ENCODE peak calls at places on chromosomes 16 and 17, in nine cellular contexts. Y is A549, Q is K562, N is GM12878, E is endothelial cell of umbilical vein, S is H1, O is HepG2, G is HCT116, Z is SK-N-SH. D is an unnamed sample.

GRCh38 chr17:35244345-35245195 is 1.7 kb downstream of the SLFN5 start:
- DNase-seq in Y (peak; percentile 54), Q (peak; percentile 38), N (no peak), E (peak; percentile 70), S (no peak), O (peak; percentile 6), G (peak; percentile 33), Z (peak; percentile 14), D (peak; percentile 89)

GRCh38 chr16:64440421-64440831 is 681.4 kb downstream of the CDH11 start:
- DNase-seq in Y (peak; percentile 32), Q (no peak), N (no peak), E (peak; percentile 50), S (no peak), O (peak; percentile 9), G (no peak), Z (no peak), D (no peak)

GRCh38 chr17:72063262-72063661 is 57.6 kb upstream of the SOX9 start:
- DNase-seq in Y (no peak), Q (no peak), N (no peak), E (no peak), S (no peak), O (no peak), G (no peak), Z (no peak), D (no peak)

GRCh38 chr16:27318399-27319256 is 4.9 kb downstream of the IL4R start:
- DNase-seq in Y (no peak), Q (no peak), N (no peak), E (no peak), S (no peak), O (no peak), G (no peak), Z (no peak), D (peak; percentile 91)

GRCh38 chr17:50345443-50346312 is at the start of gene XYLT2:
- DNase-seq in Y (peak; percentile 85), Q (peak; percentile 91), N (no peak), E (peak; percentile 72), S (no peak), O (peak; percentile 67), G (peak; percentile 57), Z (peak; percentile 100), D (peak; percentile 90)

GRCh38 chr17:50501054-50501453 is 7.2 kb upstream of the MYCBPAP start:
- DNase-seq in Y (peak; percentile 54), Q (peak; percentile 49), N (no peak), E (peak; percentile 42), S (no peak), O (peak; percentile 73), G (peak; percentile 50), Z (peak; percentile 55), D (peak; percentile 36)

GRCh38 chr17:31528291-31528874 is 136.9 kb downstream of the RAB11FIP4 start:
- DNase-seq in Y (no peak), Q (no peak), N (no peak), E (no peak), S (no peak), O (no peak), G (no peak), Z (no peak), D (no peak)

GRCh38 chr16:54938351-54939346 is 8.0 kb downstream of the IRX5 start:
- DNase-seq in Y (no peak), Q (no peak), N (no peak), E (peak; percentile 44), S (no peak), O (no peak), G (no peak), Z (no peak), D (no peak)

GRCh38 chr16:84950906-84951305 is 60.4 kb downstream of the ZDHHC7 start:
- DNase-seq in Y (peak; percentile 66), Q (peak; percentile 62), N (no peak), E (no peak), S (no peak), O (peak; percentile 69), G (no peak), Z (peak; percentile 56), D (peak; percentile 65)

GRCh38 chr16:18936727-18937340 is 10.6 kb upstream of the SMG1 start:
- DNase-seq in Y (no peak), Q (no peak), N (no peak), E (no peak), S (no peak), O (peak; percentile 92), G (no peak), Z (no peak), D (no peak)

GRCh38 chr17:79980246-79981043 is 55.2 kb downstream of the TBC1D16 start:
- DNase-seq in Y (no peak), Q (no peak), N (no peak), E (no peak), S (no peak), O (no peak), G (no peak), Z (peak; percentile 26), D (no peak)

GRCh38 chr17:57959929-57960328 is 4.7 kb upstream of the CUEDC1 start:
- DNase-seq in Y (no peak), Q (no peak), N (no peak), E (no peak), S (no peak), O (no peak), G (no peak), Z (no peak), D (no peak)

GRCh38 chr17:41524261-41524660 is 3.8 kb downstream of the KRT19 start:
- DNase-seq in Y (no peak), Q (no peak), N (no peak), E (no peak), S (no peak), O (no peak), G (no peak), Z (no peak), D (no peak)

GRCh38 chr17:41529491-41529915 is 1.4 kb upstream of the KRT19 start:
- DNase-seq in Y (no peak), Q (peak; percentile 37), N (no peak), E (no peak), S (no peak), O (no peak), G (no peak), Z (peak; percentile 53), D (peak; percentile 20)

GRCh38 chr17:41530062-41531048 is 2.2 kb upstream of the KRT19 start:
- DNase-seq in Y (peak; percentile 85), Q (peak; percentile 96), N (no peak), E (peak; percentile 90), S (no peak), O (peak; percentile 85), G (peak; percentile 86), Z (peak; percentile 93), D (peak; percentile 52)

GRCh38 chr17:41528959-41529353 is 848 bp upstream of the KRT19 start:
- DNase-seq in Y (no peak), Q (no peak), N (no peak), E (no peak), S (no peak), O (no peak), G (no peak), Z (no peak), D (no peak)

GRCh38 chr17:41527076-41528023 is 758 bp downstream of the KRT19 start:
- DNase-seq in Y (no peak), Q (peak; percentile 76), N (no peak), E (no peak), S (no peak), O (no peak), G (no peak), Z (no peak), D (no peak)
- H3K4me3 ChIP-seq in Y (peak overlapping the region; percentile 49), Q (peak overlapping the region; percentile 81), N (no peak overlapping the region), E (peak overlapping the region; percentile 7), S (peak overlapping the region; percentile 73), O (peak overlapping the region; percentile 73), G (peak overlapping the region; percentile 96), Z (no peak overlapping the region), D (no peak overlapping the region)

GRCh38 chr16:31868701-31869167 is 4.9 kb upstream of the ZNF267 start:
- DNase-seq in Y (peak; percentile 66), Q (peak; percentile 85), N (no peak), E (peak; percentile 77), S (no peak), O (peak; percentile 76), G (peak; percentile 73), Z (peak; percentile 65), D (peak; percentile 75)
- TF ChIP-seq CTCF in Y (peak; percentile 82), Q (peak; percentile 77), N (peak; percentile 59), E (peak; percentile 62), S (peak; percentile 30), O (peak; percentile 83), G (peak; percentile 64), Z (peak; percentile 86), D (peak; percentile 39)

GRCh38 chr17:3843935-3844516 is 2.0 kb downstream of the NCBP3 start:
- DNase-seq in Y (peak; percentile 78), Q (peak; percentile 64), N (no peak), E (peak; percentile 40), S (no peak), O (peak; percentile 59), G (peak; percentile 56), Z (peak; percentile 49), D (peak; percentile 61)

GRCh38 chr17:3845754-3846738 is at the start of gene NCBP3:
- DNase-seq in Y (peak; percentile 97), Q (peak; percentile 92), N (peak; percentile 55), E (peak; percentile 93), S (peak; percentile 77), O (peak; percentile 81), G (peak; percentile 85), Z (peak; percentile 98), D (peak; percentile 91)

GRCh38 chr17:3848229-3848628 is 2.2 kb upstream of the NCBP3 start:
- DNase-seq in Y (no peak), Q (no peak), N (no peak), E (no peak), S (no peak), O (no peak), G (no peak), Z (no peak), D (peak; percentile 39)

GRCh38 chr17:3846739-3847670 is 959 bp upstream of the NCBP3 start:
- DNase-seq in Y (no peak), Q (no peak), N (no peak), E (no peak), S (no peak), O (no peak), G (no peak), Z (no peak), D (no peak)

DNA sequence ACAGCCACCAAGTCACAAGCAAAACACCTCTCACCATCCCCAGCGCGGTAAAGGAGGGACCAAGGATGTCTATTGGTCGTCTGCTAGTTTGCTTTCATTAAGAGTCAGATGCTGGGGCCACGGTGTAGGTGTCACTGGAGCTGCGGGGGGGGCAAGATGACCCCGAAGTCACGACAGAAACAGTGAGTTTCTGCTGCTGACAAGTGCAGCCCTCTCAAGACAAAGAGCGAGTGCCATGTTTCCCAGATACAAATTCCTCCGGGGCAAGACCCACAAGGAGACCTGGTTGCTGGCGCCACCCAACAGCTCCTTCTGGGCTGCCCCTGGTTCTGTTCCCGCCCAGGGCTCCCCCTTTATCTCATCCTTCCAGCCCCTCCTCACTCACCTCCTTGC is 689 bp downstream of the NCBP3 start:
- DNase-seq in Y (no peak), Q (peak; percentile 44), N (no peak), E (peak; percentile 39), S (no peak), O (no peak), G (no peak), Z (no peak), D (peak; percentile 27)
- TF ChIP-seq MAX in Y (no peak), Q (no peak), N (no peak), E (no peak), S (no peak), O (no peak), G (no peak), Z (no peak), D (no peak)

GRCh38 chr17:38572665-38573365 is 32.9 kb downstream of the SRCIN1 start:
- DNase-seq in Y (peak; percentile 23), Q (peak; percentile 24), N (no peak), E (no peak), S (no peak), O (no peak), G (no peak), Z (peak; percentile 90), D (peak; percentile 30)
- H3K4me3 ChIP-seq in Y (peak overlapping the region; percentile 61), Q (no peak overlapping the region), N (no peak overlapping the region), E (no peak overlapping the region), S (peak overlapping the region; percentile 43), O (peak overlapping the region; percentile 22), G (peak overlapping the region; percentile 51), Z (peak overlapping the region; percentile 47), D (no peak overlapping the region)

D was measured in NB4.